ENCODE peak calls at places on chromosomes 1 and 21, in five cellular contexts. B is chondrocyte, X is H7, N is GM23248, Q is activated T-cell treated with anti-CD3 and anti-CD28 coated beads for 1 hour. V is an unnamed sample.

GRCh38 chr1:98103617-98104284 is 182.9 kb upstream of the DPYD start:
- DNase-seq in B (no peak), X (no peak), N (peak), Q (no peak), V (no peak)

GRCh38 chr1:42145726-42146125 is 7.5 kb upstream of the GUCA2B start:
- DNase-seq in B (no peak), X (peak), N (peak), Q (no peak), V (no peak)

GRCh38 chr1:154253671-154254070 is 18.8 kb upstream of the HAX1 start:
- DNase-seq in B (no peak), X (no peak), N (peak), Q (no peak), V (no peak)

GRCh38 chr1:40917995-40918711 is 56.0 kb upstream of the CITED4 start:
- DNase-seq in B (no peak), X (no peak), N (no peak), Q (no peak), V (no peak)

GRCh38 chr1:46812996-46813857 is 14.4 kb downstream of the CYP4B1 start:
- DNase-seq in B (no peak), X (peak), N (no peak), Q (no peak), V (no peak)

GRCh38 chr1:27833470-27833869 is 2.9 kb downstream of the PPP1R8 start:
- DNase-seq in B (no peak), X (no peak), N (no peak), Q (no peak), V (no peak)

GRCh38 chr1:208405014-208405413 is 160.8 kb upstream of the PLXNA2 start:
- DNase-seq in B (no peak), X (no peak), N (no peak), Q (no peak), V (no peak)

GRCh38 chr21:29196021-29196663 is 65.7 kb downstream of the MAP3K7CL start:
- DNase-seq in B (no peak), X (peak), N (peak), Q (peak), V (peak)

GRCh38 chr1:233016798-233017197 is 66.4 kb downstream of the NTPCR start:
- DNase-seq in B (no peak), X (no peak), N (no peak), Q (no peak), V (no peak)

GRCh38 chr1:241834733-241835377 is 13.1 kb upstream of the EXO1 start:
- DNase-seq in B (no peak), X (no peak), N (peak), Q (no peak), V (no peak)

GRCh38 chr1:81097860-81098259 is 702.9 kb upstream of the ADGRL2 start:
- DNase-seq in B (no peak), X (no peak), N (no peak), Q (no peak), V (no peak)

GRCh38 chr21:46366966-46367365 is 43.0 kb downstream of the PCNT start:
- DNase-seq in B (no peak), X (no peak), N (no peak), Q (no peak), V (no peak)

GRCh38 chr1:11045428-11046269 is 1.4 kb downstream of the MASP2 start:
- DNase-seq in B (no peak), X (peak), N (no peak), Q (no peak), V (no peak)

GRCh38 chr1:31715097-31715872 is 11.5 kb upstream of the COL16A1 start:
- DNase-seq in B (no peak), X (peak), N (peak), Q (no peak), V (no peak)

GRCh38 chr1:185338719-185339622 is 21.9 kb upstream of the IVNS1ABP start:
- DNase-seq in B (no peak), X (no peak), N (no peak), Q (no peak), V (peak)

GRCh38 chr1:45953934-45954333 is 150.5 kb downstream of the MAST2 start:
- DNase-seq in B (no peak), X (peak), N (peak), Q (no peak), V (no peak)

GRCh38 chr1:168408531-168409242 is 128.0 kb downstream of the TBX19 start:
- DNase-seq in B (no peak), X (no peak), N (peak), Q (peak), V (peak)